ENCODE peak calls at places on chromosome 7, in nine cellular contexts. G is WTC11; M is NCI-H1417 treated with DMSO at 0.1 percent for 48 hours; H is sciatic nerve; S is activated CD4-positive, alpha-beta T cell treated with anti-CD3 and anti-CD28 coated beads for 1 hour; C is SK-N-DZ; A is NCI-H1092; D is T follicular helper cell; Q is AG04450. T is an unnamed sample.

GRCh38 chr7:133061792-133062191 is 20.1 kb downstream of the CHCHD3 start:
- DNase-seq in G (no peak), M (no peak), H (no peak), S (no peak), C (no peak), A (no peak), D (no peak), Q (no peak), T (no peak)

GRCh38 chr7:91098566-91098965 is 165.7 kb upstream of the FZD1 start:
- DNase-seq in G (no peak), M (no peak), H (no peak), S (no peak), C (no peak), A (no peak), D (no peak), Q (no peak), T (no peak)

GRCh38 chr7:45239486-45239885 is 81.9 kb downstream of the RAMP3 start:
- DNase-seq in G (no peak), M (no peak), H (no peak), S (no peak), C (no peak), A (no peak), D (no peak), Q (peak), T (no peak)

GRCh38 chr7:140247564-140247963 is 70.8 kb upstream of the KDM7A start:
- DNase-seq in G (no peak), M (no peak), H (no peak), S (no peak), C (no peak), A (no peak), D (no peak), Q (no peak), T (no peak)

GRCh38 chr7:117092801-117093200 is 139.5 kb downstream of the ST7 start:
- DNase-seq in G (no peak), M (no peak), H (no peak), S (no peak), C (no peak), A (no peak), D (no peak), Q (peak), T (no peak)

GRCh38 chr7:149823631-149824199 is 14.5 kb upstream of the ZNF862 start:
- DNase-seq in G (peak), M (no peak), H (no peak), S (no peak), C (no peak), A (no peak), D (no peak), Q (no peak), T (no peak)

GRCh38 chr7:151307536-151307935 is 34.1 kb upstream of the NUB1 start:
- DNase-seq in G (no peak), M (no peak), H (no peak), S (no peak), C (no peak), A (no peak), D (no peak), Q (no peak), T (no peak)

GRCh38 chr7:1886361-1887064 is 216.4 kb downstream of the ELFN1 start:
- DNase-seq in G (no peak), M (no peak), H (no peak), S (no peak), C (no peak), A (no peak), D (no peak), Q (no peak), T (no peak)

GRCh38 chr7:77561354-77561753 is 24.3 kb downstream of the PTPN12 start:
- DNase-seq in G (no peak), M (no peak), H (no peak), S (no peak), C (no peak), A (no peak), D (no peak), Q (no peak), T (no peak)

GRCh38 chr7:20021834-20022233 is 195.3 kb downstream of the MACC1 start:
- DNase-seq in G (no peak), M (no peak), H (no peak), S (no peak), C (no peak), A (no peak), D (no peak), Q (no peak), T (no peak)

GRCh38 chr7:127780489-127780888 is 128.5 kb downstream of the SND1 start:
- DNase-seq in G (no peak), M (no peak), H (no peak), S (no peak), C (no peak), A (no peak), D (no peak), Q (no peak), T (no peak)

GRCh38 chr7:125467996-125468854 is 538.6 kb upstream of the POT1 start:
- DNase-seq in G (no peak), M (no peak), H (no peak), S (no peak), C (no peak), A (no peak), D (no peak), Q (no peak), T (no peak)

GRCh38 chr7:5528071-5528814 is 104.6 kb upstream of the TNRC18 start:
- DNase-seq in G (no peak), M (no peak), H (no peak), S (peak), C (no peak), A (no peak), D (no peak), Q (no peak), T (no peak)

GRCh38 chr7:136853654-136854053 is 14.8 kb upstream of the CHRM2 start:
- DNase-seq in G (no peak), M (no peak), H (no peak), S (no peak), C (no peak), A (no peak), D (no peak), Q (no peak), T (no peak)

GRCh38 chr7:101728888-101729883 is 88.2 kb upstream of the CUX1 start:
- DNase-seq in G (no peak), M (no peak), H (no peak), S (no peak), C (peak), A (no peak), D (no peak), Q (peak), T (no peak)

GRCh38 chr7:150405584-150406310 is 26.6 kb downstream of the ZNF775 start:
- DNase-seq in G (peak), M (no peak), H (no peak), S (no peak), C (peak), A (no peak), D (no peak), Q (no peak), T (no peak)